ENCODE peak calls at places on chromosomes 7 and 10, in five cellular contexts. One of them, this sample, is unnamed. For H3K36me3, the result is how much of the 10 kb centered on the place peaks cover.

GRCh38 chr7:155509725-155510551 is 36.4 kb downstream of the CNPY1 start:
- DNase-seq in DND-41: no peak
- DNase-seq in lung: no peak
- DNase-seq in IMR-90: no peak
- DNase-seq in neural progenitor cell: peak
- DNase-seq in this sample: no peak

GRCh38 chr7:56287429-56288138 is 171.4 kb upstream of the NUPR2 start:
- DNase-seq in DND-41: no peak
- DNase-seq in lung: no peak
- DNase-seq in IMR-90: no peak
- DNase-seq in neural progenitor cell: no peak
- DNase-seq in this sample: peak

GRCh38 chr7:35725280-35725680 is 30.3 kb upstream of the HERPUD2 start:
- DNase-seq in DND-41: peak
- DNase-seq in lung: no peak
- DNase-seq in IMR-90: no peak
- DNase-seq in neural progenitor cell: no peak
- DNase-seq in this sample: no peak

GRCh38 chr7:141012696-141013344 is 1.9 kb downstream of the MRPS33 start:
- DNase-seq in DND-41: no peak
- DNase-seq in lung: no peak
- DNase-seq in IMR-90: peak
- DNase-seq in neural progenitor cell: no peak
- DNase-seq in this sample: no peak

GRCh38 chr7:40866601-40867000 is 731.8 kb downstream of the SUGCT start:
- DNase-seq in DND-41: no peak
- DNase-seq in lung: no peak
- DNase-seq in IMR-90: no peak
- DNase-seq in neural progenitor cell: peak
- DNase-seq in this sample: no peak

GRCh38 chr7:66847879-66848810 is 72.9 kb upstream of the TMEM248 start:
- DNase-seq in DND-41: no peak
- DNase-seq in lung: no peak
- DNase-seq in IMR-90: peak
- DNase-seq in neural progenitor cell: peak
- DNase-seq in this sample: no peak

GRCh38 chr7:130486114-130486962 is 5.5 kb upstream of the MEST start:
- DNase-seq in DND-41: no peak
- DNase-seq in lung: peak
- DNase-seq in IMR-90: no peak
- DNase-seq in neural progenitor cell: peak
- DNase-seq in this sample: peak

GRCh38 chr7:156067156-156067555 is 254.9 kb upstream of the SHH start:
- DNase-seq in DND-41: no peak
- DNase-seq in lung: no peak
- DNase-seq in IMR-90: no peak
- DNase-seq in neural progenitor cell: no peak
- DNase-seq in this sample: no peak

GRCh38 chr10:95268438-95268837 is 22.4 kb downstream of the PDLIM1 start:
- DNase-seq in DND-41: no peak
- DNase-seq in lung: peak
- DNase-seq in IMR-90: peak
- DNase-seq in neural progenitor cell: peak
- DNase-seq in this sample: no peak

GRCh38 chr7:137932881-137933269 is 69.0 kb downstream of the CREB3L2 start:
- DNase-seq in DND-41: no peak
- DNase-seq in lung: no peak
- DNase-seq in IMR-90: peak
- DNase-seq in neural progenitor cell: no peak
- DNase-seq in this sample: peak

GRCh38 chr10:132259674-132260073 is 48.1 kb downstream of the STK32C start:
- DNase-seq in DND-41: no peak
- DNase-seq in lung: no peak
- DNase-seq in IMR-90: no peak
- DNase-seq in neural progenitor cell: no peak
- DNase-seq in this sample: no peak

GRCh38 chr7:121186746-121187145 is 142.1 kb upstream of the WNT16 start:
- DNase-seq in DND-41: no peak
- DNase-seq in lung: no peak
- DNase-seq in IMR-90: no peak
- DNase-seq in neural progenitor cell: no peak
- DNase-seq in this sample: no peak

GRCh38 chr7:140060788-140061606 is 1.8 kb downstream of the PARP12 start:
- DNase-seq in DND-41: no peak
- DNase-seq in lung: peak
- DNase-seq in IMR-90: peak
- DNase-seq in neural progenitor cell: no peak
- DNase-seq in this sample: peak

GRCh38 chr10:21503580-21503979 is 21.9 kb downstream of the SKIDA1 start:
- DNase-seq in DND-41: no peak
- DNase-seq in lung: no peak
- DNase-seq in IMR-90: no peak
- DNase-seq in neural progenitor cell: no peak
- DNase-seq in this sample: no peak

GRCh38 chr7:22452142-22452763 is 47.7 kb downstream of the STEAP1B start:
- DNase-seq in DND-41: peak
- DNase-seq in lung: peak
- DNase-seq in IMR-90: no peak
- DNase-seq in neural progenitor cell: peak
- DNase-seq in this sample: peak

GRCh38 chr10:1241973-1242935 is 186.1 kb downstream of the WDR37 start:
- DNase-seq in DND-41: no peak
- DNase-seq in lung: no peak
- DNase-seq in IMR-90: no peak
- DNase-seq in neural progenitor cell: no peak
- DNase-seq in this sample: no peak

GRCh38 chr10:101624526-101625102 is 36.5 kb downstream of the DPCD start:
- DNase-seq in DND-41: no peak
- DNase-seq in lung: no peak
- DNase-seq in IMR-90: no peak
- DNase-seq in neural progenitor cell: no peak
- DNase-seq in this sample: no peak

GRCh38 chr7:139757968-139758367 is 19.8 kb downstream of the HIPK2 start:
- DNase-seq in DND-41: no peak
- DNase-seq in lung: no peak
- DNase-seq in IMR-90: no peak
- DNase-seq in neural progenitor cell: no peak
- DNase-seq in this sample: no peak

GRCh38 chr7:17477182-17477581 is 178.7 kb downstream of the AHR start:
- DNase-seq in DND-41: no peak
- DNase-seq in lung: no peak
- DNase-seq in IMR-90: no peak
- DNase-seq in neural progenitor cell: no peak
- DNase-seq in this sample: no peak

GRCh38 chr10:22766693-22767092 is 52.3 kb upstream of the PIP4K2A start:
- DNase-seq in DND-41: no peak
- DNase-seq in lung: no peak
- DNase-seq in IMR-90: no peak
- DNase-seq in neural progenitor cell: no peak
- DNase-seq in this sample: no peak

GRCh38 chr10:98403812-98404504 is 11.0 kb downstream of the PYROXD2 start:
- DNase-seq in DND-41: no peak
- DNase-seq in lung: no peak
- DNase-seq in IMR-90: peak
- DNase-seq in neural progenitor cell: no peak
- DNase-seq in this sample: no peak

GRCh38 chr7:51451751-51452465 is 135.3 kb upstream of the COBL start:
- DNase-seq in DND-41: no peak
- DNase-seq in lung: no peak
- DNase-seq in IMR-90: no peak
- DNase-seq in neural progenitor cell: peak
- DNase-seq in this sample: peak

GRCh38 chr10:34861293-34862004 is 46.4 kb upstream of the PARD3 start:
- DNase-seq in DND-41: no peak
- DNase-seq in lung: no peak
- DNase-seq in IMR-90: peak
- DNase-seq in neural progenitor cell: peak
- DNase-seq in this sample: no peak

GRCh38 chr10:7406712-7407333 is 4.0 kb downstream of the SFMBT2 start:
- DNase-seq in DND-41: peak
- DNase-seq in lung: no peak
- DNase-seq in IMR-90: no peak
- DNase-seq in neural progenitor cell: peak
- DNase-seq in this sample: no peak

GRCh38 chr7:15561840-15562239 is at the start of gene AGMO:
- DNase-seq in DND-41: no peak
- DNase-seq in lung: no peak
- DNase-seq in IMR-90: no peak
- DNase-seq in neural progenitor cell: peak
- DNase-seq in this sample: no peak
- TF ChIP-seq CTCF in DND-41: no peak
- TF ChIP-seq CTCF in lung: no peak
- TF ChIP-seq CTCF in IMR-90: no peak
- TF ChIP-seq CTCF in neural progenitor cell: no peak
- TF ChIP-seq CTCF in this sample: no peak

GRCh38 chr7:134820295-134820694 is 40.9 kb downstream of the CALD1 start:
- DNase-seq in DND-41: no peak
- DNase-seq in lung: no peak
- DNase-seq in IMR-90: no peak
- DNase-seq in neural progenitor cell: no peak
- DNase-seq in this sample: no peak
- H3K36me3 ChIP-seq in DND-41: under half
- H3K36me3 ChIP-seq in lung: under half
- H3K36me3 ChIP-seq in IMR-90: under half
- H3K36me3 ChIP-seq in neural progenitor cell: under half
- H3K36me3 ChIP-seq in this sample: under half

GRCh38 chr7:101363734-101364374 is 1.2 kb downstream of the COL26A1 start:
- DNase-seq in DND-41: peak
- DNase-seq in lung: peak
- DNase-seq in IMR-90: peak
- DNase-seq in neural progenitor cell: peak
- DNase-seq in this sample: peak
- TF ChIP-seq CTCF in DND-41: peak
- TF ChIP-seq CTCF in lung: peak
- TF ChIP-seq CTCF in IMR-90: peak
- TF ChIP-seq CTCF in neural progenitor cell: peak
- TF ChIP-seq CTCF in this sample: peak

GRCh38 chr10:99895867-99896266 is 113.4 kb downstream of the ABCC2 start:
- DNase-seq in DND-41: no peak
- DNase-seq in lung: no peak
- DNase-seq in IMR-90: no peak
- DNase-seq in neural progenitor cell: no peak
- DNase-seq in this sample: no peak
- H3K36me3 ChIP-seq in DND-41: under half
- H3K36me3 ChIP-seq in lung: under half
- H3K36me3 ChIP-seq in IMR-90: under half
- H3K36me3 ChIP-seq in neural progenitor cell: under half
- H3K36me3 ChIP-seq in this sample: under half

GRCh38 chr10:123997013-123997412 is 96.4 kb downstream of the CHST15 start:
- DNase-seq in DND-41: no peak
- DNase-seq in lung: no peak
- DNase-seq in IMR-90: no peak
- DNase-seq in neural progenitor cell: no peak
- DNase-seq in this sample: no peak

GRCh38 chr10:123995082-123995460 is 98.3 kb downstream of the CHST15 start:
- DNase-seq in DND-41: no peak
- DNase-seq in lung: peak
- DNase-seq in IMR-90: peak
- DNase-seq in neural progenitor cell: no peak
- DNase-seq in this sample: no peak

GRCh38 chr10:123996302-123996701 is 97.1 kb downstream of the CHST15 start:
- DNase-seq in DND-41: no peak
- DNase-seq in lung: peak
- DNase-seq in IMR-90: no peak
- DNase-seq in neural progenitor cell: no peak
- DNase-seq in this sample: no peak

GRCh38 chr10:123994417-123995081 is 98.8 kb downstream of the CHST15 start:
- DNase-seq in DND-41: peak
- DNase-seq in lung: peak
- DNase-seq in IMR-90: peak
- DNase-seq in neural progenitor cell: peak
- DNase-seq in this sample: peak

GRCh38 chr10:123995461-123996131 is 97.8 kb downstream of the CHST15 start:
- DNase-seq in DND-41: peak
- DNase-seq in lung: peak
- DNase-seq in IMR-90: peak
- DNase-seq in neural progenitor cell: peak
- DNase-seq in this sample: peak
- TF ChIP-seq CTCF in DND-41: peak
- TF ChIP-seq CTCF in lung: peak
- TF ChIP-seq CTCF in IMR-90: peak
- TF ChIP-seq CTCF in neural progenitor cell: peak
- TF ChIP-seq CTCF in this sample: peak

DNA sequence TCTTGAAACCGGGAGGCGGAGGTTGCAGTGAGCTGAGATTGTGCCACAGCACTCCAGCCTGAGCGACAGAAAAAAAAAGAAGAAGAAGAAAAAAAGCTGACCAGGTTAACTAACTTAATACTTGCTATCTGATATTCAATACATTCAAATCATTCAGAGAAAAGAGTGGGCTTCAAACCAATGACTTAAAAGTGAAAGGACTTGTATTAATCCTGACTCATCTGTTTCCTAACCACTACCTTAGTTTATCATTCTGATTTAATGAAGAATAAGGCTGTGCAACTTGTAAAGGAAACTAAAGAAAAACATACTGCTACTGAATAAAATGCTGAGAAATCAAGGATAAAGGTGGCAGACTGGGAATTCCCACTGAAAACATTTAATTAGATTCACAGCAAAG is 128.4 kb downstream of the NRBF2 start:
- DNase-seq in DND-41: no peak
- DNase-seq in lung: no peak
- DNase-seq in IMR-90: peak
- DNase-seq in neural progenitor cell: no peak
- DNase-seq in this sample: no peak
- H3K36me3 ChIP-seq in DND-41: under half
- H3K36me3 ChIP-seq in lung: under half
- H3K36me3 ChIP-seq in IMR-90: under half
- H3K36me3 ChIP-seq in neural progenitor cell: under half
- H3K36me3 ChIP-seq in this sample: under half

DNA sequence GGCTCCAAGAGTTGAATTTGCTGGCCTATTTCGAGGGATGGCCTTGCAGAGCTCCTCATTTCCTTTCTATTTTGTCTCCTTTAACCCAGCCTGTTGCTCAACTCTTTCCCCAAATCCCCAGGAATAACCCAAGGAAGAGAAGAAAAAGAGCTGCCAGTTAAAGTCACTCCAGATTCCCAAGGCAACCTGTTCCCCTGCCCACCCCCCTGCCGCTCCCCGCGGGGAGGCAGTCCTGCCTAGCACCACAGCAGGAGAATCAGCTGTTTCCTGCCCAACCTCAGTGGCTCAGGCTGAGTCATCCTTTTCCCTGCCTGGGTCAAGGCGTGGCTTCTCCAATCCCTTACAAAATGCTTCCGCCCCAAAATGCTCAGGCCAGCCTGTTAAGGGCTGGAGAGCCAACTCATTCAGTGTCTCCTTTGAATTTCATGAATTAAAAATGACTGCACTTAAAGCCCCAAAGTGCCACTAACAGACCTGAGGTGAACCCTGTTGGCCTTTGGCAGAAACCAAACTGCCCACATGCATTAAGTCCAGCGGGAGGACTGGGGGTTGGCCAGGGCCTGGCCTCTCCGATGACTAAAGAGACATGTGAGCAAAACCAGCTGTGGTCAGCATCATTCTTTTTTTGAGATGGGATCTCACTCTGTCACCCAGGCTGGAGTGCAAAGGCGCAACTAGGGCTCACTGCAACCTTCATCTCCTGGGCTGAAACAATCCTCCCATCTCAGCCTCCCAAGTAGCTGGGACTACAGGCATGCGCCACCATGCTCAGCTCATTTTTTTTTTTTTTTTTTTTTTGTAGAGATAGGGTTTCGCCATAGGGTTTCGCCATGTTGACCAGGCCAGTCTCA is 83.2 kb upstream of the KIF5B start:
- DNase-seq in DND-41: peak
- DNase-seq in lung: peak
- DNase-seq in IMR-90: peak
- DNase-seq in neural progenitor cell: peak
- DNase-seq in this sample: peak
- TF ChIP-seq CTCF in DND-41: no peak
- TF ChIP-seq CTCF in lung: no peak
- TF ChIP-seq CTCF in IMR-90: peak
- TF ChIP-seq CTCF in neural progenitor cell: no peak
- TF ChIP-seq CTCF in this sample: no peak

This sample was measured in BE2C.